ENCODE peak calls at places on chromosomes 13 and 19, in seven cellular contexts. F is stomach, O is tibial nerve, E is transverse colon, N is IMR-90, V is gastrocnemius medialis, L is heart left ventricle. G is an unnamed sample.

GRCh38 chr19:370641-371330 is 26.2 kb upstream of the MIER2 start:
- DNase-seq in E (no peak), F (no peak), L (no peak), O (no peak), N (no peak), V (no peak), G (no peak)

GRCh38 chr13:33583398-33583797 is 234.6 kb upstream of the RFC3 start:
- DNase-seq in V (no peak), F (no peak), E (no peak), N (no peak), L (no peak), O (no peak), G (no peak)

GRCh38 chr13:112943309-112944125 is 25.5 kb upstream of the MCF2L start:
- DNase-seq in N (peak; percentile 4), V (no peak), F (peak; percentile 61), L (peak; percentile 58), E (peak; percentile 40), O (no peak), G (peak; percentile 69)

GRCh38 chr13:35699805-35700204 is 223.3 kb upstream of the MAB21L1 start:
- DNase-seq in V (no peak), E (peak; percentile 22), N (peak; percentile 66), L (no peak), O (peak; percentile 58), F (no peak), G (no peak)

GRCh38 chr13:44373601-44374347 is at the start of gene SERP2:
- DNase-seq in V (no peak), F (no peak), O (no peak), L (peak; percentile 38), E (no peak), N (no peak), G (peak; percentile 27)

GRCh38 chr19:35112995-35113693 is 2.5 kb upstream of the FXYD3 start:
- DNase-seq in N (no peak), V (no peak), F (no peak), O (no peak), E (no peak), L (no peak), G (no peak)

GRCh38 chr19:5128251-5128931 is 159.5 kb downstream of the KDM4B start:
- DNase-seq in V (no peak), E (no peak), N (peak; percentile 75), F (peak; percentile 71), L (peak; percentile 75), O (peak; percentile 47), G (peak; percentile 67)

GRCh38 chr13:93547886-93548285 is 321.3 kb downstream of the GPC6 start:
- DNase-seq in F (no peak), O (no peak), N (no peak), E (no peak), V (no peak), L (no peak), G (no peak)

GRCh38 chr13:93270769-93271753 is 44.5 kb downstream of the GPC6 start:
- DNase-seq in V (no peak), L (no peak), O (no peak), F (no peak), N (peak; percentile 44), E (no peak), G (no peak)

GRCh38 chr19:28012361-28012760 is 1200.6 kb downstream of the UQCRFS1 start:
- DNase-seq in N (no peak), E (no peak), F (no peak), L (no peak), O (no peak), V (no peak), G (no peak)

GRCh38 chr13:44159633-44160279 is 213.9 kb upstream of the SERP2 start:
- DNase-seq in L (no peak), O (no peak), E (no peak), F (no peak), N (no peak), V (no peak), G (no peak)

GRCh38 chr19:22257381-22257780 is 28.9 kb upstream of the ZNF729 start:
- DNase-seq in O (no peak), F (no peak), V (no peak), L (no peak), E (no peak), N (no peak), G (no peak)

GRCh38 chr19:30692517-30692870 is 320.3 kb downstream of the ZNF536 start:
- DNase-seq in E (no peak), O (no peak), L (no peak), V (no peak), F (no peak), N (no peak), G (no peak)

GRCh38 chr19:5054551-5055456 is 85.9 kb downstream of the KDM4B start:
- DNase-seq in O (no peak), F (no peak), V (no peak), N (no peak), L (peak; percentile 73), E (no peak), G (peak; percentile 88)

GRCh38 chr19:57648336-57649003 is 15.5 kb downstream of the ZNF211 start:
- DNase-seq in F (no peak), O (no peak), L (no peak), N (no peak), E (no peak), V (no peak), G (no peak)

GRCh38 chr19:13505761-13506549 is at the start of gene CACNA1A:
- DNase-seq in F (no peak), V (no peak), O (no peak), E (no peak), L (no peak), N (peak; percentile 19), G (no peak)

GRCh38 chr19:39498262-39499081 is at the start of gene DLL3:
- DNase-seq in V (no peak), L (no peak), O (no peak), F (no peak), E (no peak), N (peak; percentile 7), G (no peak)

GRCh38 chr13:114229486-114229885 is 5.2 kb upstream of the CDC16 start:
- DNase-seq in O (no peak), N (no peak), L (no peak), V (no peak), E (no peak), F (no peak), G (no peak)

GRCh38 chr19:5889288-5889971 is 14.2 kb downstream of the NDUFA11 start:
- DNase-seq in O (no peak), V (no peak), L (no peak), F (no peak), N (peak; percentile 70), E (no peak), G (no peak)

GRCh38 chr13:73158851-73159250 is 100.0 kb downstream of the KLF5 start:
- DNase-seq in L (no peak), N (peak; percentile 75), V (no peak), E (no peak), F (no peak), O (no peak), G (no peak)

GRCh38 chr19:35034005-35034502 is 3.8 kb downstream of the SCN1B start:
- DNase-seq in V (no peak), F (no peak), L (no peak), E (no peak), O (no peak), N (no peak), G (no peak)

GRCh38 chr19:2243274-2244121 is 5.6 kb upstream of the AMH start:
- DNase-seq in E (peak; percentile 44), L (no peak), N (no peak), F (no peak), V (no peak), O (no peak), G (no peak)

GRCh38 chr19:7663711-7664110 is 5.1 kb upstream of the RETN start:
- DNase-seq in F (no peak), O (no peak), V (no peak), E (no peak), L (no peak), N (no peak), G (no peak)

GRCh38 chr19:37309834-37310575 is 60.9 kb upstream of the ZNF527 start:
- DNase-seq in V (no peak), O (no peak), F (no peak), N (no peak), E (no peak), L (no peak), G (no peak)

GRCh38 chr13:23608704-23609413 is 38.6 kb downstream of the TNFRSF19 start:
- DNase-seq in F (no peak), E (peak; percentile 18), O (peak; percentile 25), L (peak; percentile 65), N (peak; percentile 42), V (no peak), G (peak; percentile 57)

GRCh38 chr13:49225358-49226042 is 5.4 kb downstream of the MLNR start:
- DNase-seq in L (no peak), F (peak; percentile 53), E (no peak), V (no peak), O (peak; percentile 38), N (no peak), G (no peak)
- H3K27ac ChIP-seq in L (no peak overlapping the region), F (no peak overlapping the region), E (no peak overlapping the region), V (no peak overlapping the region), O (no peak overlapping the region), N (no peak overlapping the region), G (no peak overlapping the region)

GRCh38 chr19:16111160-16111908 is at the start of gene RAB8A:
- DNase-seq in L (peak; percentile 99), N (peak; percentile 99), F (peak; percentile 99), E (peak; percentile 99), O (peak; percentile 98), V (peak; percentile 98), G (peak; percentile 99)
- TF ChIP-seq POLR2A in L (no peak), N (no peak), F (no peak), E (no peak), O (no peak), V (no peak), G (no peak)

DNA sequence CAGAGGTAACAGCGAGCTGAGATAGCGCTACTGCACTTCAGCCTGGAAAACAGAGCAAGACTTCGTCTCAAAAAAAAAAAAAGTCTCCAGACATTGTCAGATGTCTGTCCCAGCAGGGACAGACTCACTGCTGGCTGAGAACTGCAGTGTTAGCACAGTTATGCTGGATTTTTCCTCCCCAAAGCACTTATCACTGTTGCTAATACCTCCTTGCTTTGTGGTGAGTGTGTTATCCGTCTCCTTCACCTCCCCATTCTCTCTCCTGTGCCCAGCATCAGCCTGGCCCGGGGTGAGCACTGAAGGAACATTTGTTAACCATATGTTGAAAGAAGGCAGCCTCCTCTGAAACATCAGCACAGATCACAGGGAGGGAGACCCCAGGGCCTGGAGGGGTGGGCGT is 11.2 kb downstream of the MYO9B start:
- DNase-seq in L (no peak), F (no peak), N (peak; percentile 10), O (no peak), E (no peak), V (no peak), G (no peak)
- H3K36me3 ChIP-seq in L (no peaks in the 10 kb centered on the region), F (no peaks in the 10 kb centered on the region), N (peaks cover 22% of the 10 kb centered on the region), O (no peaks in the 10 kb centered on the region), E (no peaks in the 10 kb centered on the region), V (no peaks in the 10 kb centered on the region), G (no peaks in the 10 kb centered on the region)

GRCh38 chr13:61149333-61149730 is 266.3 kb downstream of the PCDH20 start:
- DNase-seq in O (no peak), N (no peak), E (no peak), V (no peak), L (no peak), F (no peak), G (no peak)

GRCh38 chr13:61148211-61148610 is 267.4 kb downstream of the PCDH20 start:
- DNase-seq in O (no peak), L (no peak), N (no peak), E (no peak), F (no peak), V (no peak), G (no peak)

GRCh38 chr13:61148691-61149332 is 266.8 kb downstream of the PCDH20 start:
- DNase-seq in E (no peak), F (no peak), V (no peak), L (no peak), O (no peak), N (no peak), G (no peak)

GRCh38 chr13:61146571-61146970 is 269.1 kb downstream of the PCDH20 start:
- DNase-seq in V (no peak), N (no peak), L (no peak), E (no peak), F (no peak), O (no peak), G (no peak)

GRCh38 chr13:61151062-61151461 is 264.6 kb downstream of the PCDH20 start:
- DNase-seq in E (no peak), O (no peak), N (no peak), L (no peak), V (no peak), F (no peak), G (no peak)
- H3K27ac ChIP-seq in E (no peak overlapping the region), O (no peak overlapping the region), N (no peak overlapping the region), L (no peak overlapping the region), V (no peak overlapping the region), F (no peak overlapping the region), G (no peak overlapping the region)